ENCODE peak calls at places on chromosomes 16 and 17, in four cellular contexts. D is naive thymus-derived CD4-positive, alpha-beta T cell; K is AG04450; W is IMR-90. S is an unnamed sample.

GRCh38 chr17:18257747-18258355 is 687 bp downstream of the FLII start:
- DNase-seq in W (peak), K (no peak), D (peak), S (no peak)

GRCh38 chr16:19639986-19640421 is 78.0 kb downstream of the KNOP1 start:
- DNase-seq in W (no peak), K (no peak), D (peak), S (no peak)

GRCh38 chr16:19898924-19899604 is 14.4 kb upstream of the GPRC5B start:
- DNase-seq in D (peak), W (peak), K (no peak), S (no peak)

GRCh38 chr16:75116081-75116910 is at the start of gene LDHD:
- DNase-seq in D (no peak), W (no peak), K (no peak), S (no peak)

GRCh38 chr16:27826081-27826892 is 237.2 kb downstream of the GSG1L start:
- DNase-seq in D (no peak), W (no peak), K (no peak), S (no peak)

GRCh38 chr17:66018786-66019185 is 173.1 kb downstream of the CEP112 start:
- DNase-seq in K (no peak), W (no peak), D (no peak), S (no peak)

GRCh38 chr16:12318661-12319463 is 342.3 kb downstream of the SNX29 start:
- DNase-seq in K (no peak), D (no peak), W (peak), S (no peak)

GRCh38 chr16:13138528-13138927 is 237.1 kb downstream of the SHISA9 start:
- DNase-seq in D (no peak), W (no peak), K (no peak), S (no peak)

GRCh38 chr17:80890551-80890930 is 101.1 kb upstream of the CHMP6 start:
- DNase-seq in D (no peak), K (no peak), W (no peak), S (no peak)

GRCh38 chr16:81997738-81998137 is 13.5 kb downstream of the SDR42E1 start:
- DNase-seq in W (peak), K (peak), D (no peak), S (peak)

GRCh38 chr17:44004761-44005526 is 522 bp downstream of the NAGS start:
- DNase-seq in D (peak), K (no peak), W (no peak), S (no peak)

GRCh38 chr16:88067530-88068411 is 116.5 kb downstream of the BANP start:
- DNase-seq in W (no peak), K (no peak), D (no peak), S (no peak)

GRCh38 chr17:44807817-44808155 is 22.3 kb downstream of the GJC1 start:
- DNase-seq in W (no peak), D (no peak), K (no peak), S (no peak)

GRCh38 chr16:79885320-79885719 is 284.8 kb upstream of the MAF start:
- DNase-seq in K (no peak), D (no peak), W (no peak), S (peak)

GRCh38 chr17:81955756-81956544 is 5.0 kb downstream of the NOTUM start:
- DNase-seq in W (no peak), D (no peak), K (no peak), S (no peak)

GRCh38 chr17:41959336-41960095 is 7.1 kb upstream of the CNP start:
- DNase-seq in K (peak), W (peak), D (no peak), S (no peak)

GRCh38 chr17:79006001-79006400 is 3.6 kb downstream of the CANT1 start:
- DNase-seq in K (no peak), W (no peak), D (no peak), S (no peak)

GRCh38 chr17:48374650-48375230 is 55.3 kb downstream of the SKAP1 start:
- DNase-seq in D (peak), K (no peak), W (no peak), S (no peak)

GRCh38 chr16:75478480-75479345 is 14.2 kb upstream of the TMEM170A start:
- DNase-seq in K (no peak), D (no peak), W (no peak), S (no peak)

GRCh38 chr16:81451753-81452680 is 7.4 kb downstream of the CMIP start:
- DNase-seq in W (peak), K (no peak), D (peak), S (no peak)

GRCh38 chr16:1706386-1707192 is 594 bp downstream of the MAPK8IP3 start:
- DNase-seq in D (peak), K (no peak), W (peak), S (no peak)

GRCh38 chr17:68909066-68909465 is 46.1 kb downstream of the ABCA8 start:
- DNase-seq in D (no peak), W (peak), K (peak), S (peak)

GRCh38 chr17:39782481-39782880 is 44.7 kb downstream of the GRB7 start:
- DNase-seq in W (peak), K (no peak), D (no peak), S (peak)

GRCh38 chr16:11689031-11689840 is 21.0 kb downstream of the SNN start:
- DNase-seq in W (no peak), K (no peak), D (no peak), S (no peak)

GRCh38 chr17:72510454-72511016 is 389.7 kb downstream of the SOX9 start:
- DNase-seq in W (peak), D (no peak), K (no peak), S (no peak)

GRCh38 chr17:77164483-77165030 is 23.8 kb downstream of the SEC14L1 start:
- DNase-seq in K (no peak), W (peak), D (no peak), S (no peak)

GRCh38 chr16:80739523-80739922 is 64.9 kb downstream of the CDYL2 start:
- DNase-seq in K (no peak), W (no peak), D (no peak), S (no peak)

GRCh38 chr16:3112058-3112880 is at the start of gene ZNF205:
- DNase-seq in W (peak), K (no peak), D (no peak), S (peak)

GRCh38 chr17:72693956-72694355 is 398.5 kb downstream of the SLC39A11 start:
- DNase-seq in D (no peak), W (no peak), K (no peak), S (no peak)

GRCh38 chr17:4187076-4187475 is 44.1 kb downstream of the CYB5D2 start:
- DNase-seq in D (no peak), K (no peak), W (no peak), S (peak)

GRCh38 chr17:34474706-34475105 is 104.7 kb upstream of the TMEM132E start:
- DNase-seq in D (no peak), K (no peak), W (no peak), S (no peak)

GRCh38 chr16:65663774-65664173 is 541.9 kb upstream of the CDH11 start:
- DNase-seq in D (no peak), K (no peak), W (no peak), S (no peak)
- H3K27ac ChIP-seq in D (no peak), K (no peak), W (no peak), S (no peak)

GRCh38 chr16:69703638-69704037 is 22.7 kb downstream of the NQO1 start:
- DNase-seq in W (peak), D (no peak), K (no peak), S (no peak)
- H3K27ac ChIP-seq in W (no peak), D (no peak), K (no peak), S (no peak)

GRCh38 chr17:9332164-9332527 is 243.5 kb downstream of the STX8 start:
- DNase-seq in D (no peak), K (no peak), W (no peak), S (no peak)
- H3K27ac ChIP-seq in D (no peak), K (no peak), W (no peak), S (no peak)

GRCh38 chr17:59423137-59423703 is 91.8 kb downstream of the YPEL2 start:
- DNase-seq in D (no peak), K (no peak), W (peak), S (no peak)
- H3K27ac ChIP-seq in D (no peak), K (no peak), W (no peak), S (no peak)

GRCh38 chr16:23432176-23433128 is 20.5 kb downstream of the COG7 start:
- DNase-seq in W (peak), K (no peak), D (no peak), S (no peak)

GRCh38 chr16:23434380-23434779 is 18.6 kb downstream of the COG7 start:
- DNase-seq in D (peak), K (peak), W (peak), S (no peak)

GRCh38 chr16:23435500-23435899 is 17.5 kb downstream of the COG7 start:
- DNase-seq in K (no peak), D (peak), W (peak), S (no peak)

GRCh38 chr16:23436992-23437391 is 16.0 kb downstream of the COG7 start:
- DNase-seq in W (no peak), K (no peak), D (no peak), S (no peak)

GRCh38 chr16:23433261-23433920 is 19.6 kb downstream of the COG7 start:
- DNase-seq in K (no peak), D (no peak), W (no peak), S (no peak)
- H3K27ac ChIP-seq in K (no peak), D (no peak), W (no peak), S (no peak)

DNA sequence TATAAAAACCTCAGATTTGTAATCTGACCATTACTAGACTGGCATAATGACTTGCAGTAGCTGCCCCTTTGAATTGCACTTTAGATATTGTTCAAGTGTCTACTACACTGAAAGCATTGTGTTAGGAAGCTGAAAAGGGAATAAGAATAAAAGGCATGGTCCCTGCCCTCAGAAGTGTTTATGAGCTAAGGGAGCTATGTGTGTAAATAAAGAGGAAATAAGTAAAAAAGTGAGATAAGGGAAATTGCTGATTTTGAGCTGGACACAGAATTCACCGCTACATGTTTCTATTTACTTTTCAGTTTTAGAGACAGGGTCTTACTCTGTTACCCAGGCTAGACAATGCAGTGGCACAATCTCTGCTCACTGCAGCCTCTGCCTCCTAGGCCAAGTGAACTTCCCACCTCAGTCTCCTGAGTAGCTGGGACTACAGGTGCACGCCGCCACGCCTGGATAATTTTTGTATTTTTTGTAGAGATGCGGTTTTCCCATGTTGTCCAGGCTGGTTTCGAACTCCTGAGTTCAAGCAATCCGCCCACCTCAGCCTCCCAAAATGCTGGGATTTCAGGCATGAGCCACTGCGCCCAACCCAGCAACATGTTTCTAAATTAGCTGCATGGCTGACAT is 57.0 kb downstream of the GRB2 start:
- DNase-seq in D (no peak), W (no peak), K (no peak), S (no peak)
- H3K27ac ChIP-seq in D (peak), W (no peak), K (no peak), S (no peak)

GRCh38 chr17:29038511-29039300 is 4.2 kb upstream of the PIPOX start:
- DNase-seq in D (no peak), K (no peak), W (no peak), S (no peak)

GRCh38 chr17:29039764-29040598 is 3.0 kb upstream of the PIPOX start:
- DNase-seq in W (peak), D (no peak), K (peak), S (peak)

GRCh38 chr17:29041091-29041490 is 1.9 kb upstream of the PIPOX start:
- DNase-seq in W (no peak), D (no peak), K (no peak), S (no peak)

GRCh38 chr17:29036584-29036983 is 6.4 kb upstream of the PIPOX start:
- DNase-seq in D (no peak), K (no peak), W (no peak), S (no peak)

DNA sequence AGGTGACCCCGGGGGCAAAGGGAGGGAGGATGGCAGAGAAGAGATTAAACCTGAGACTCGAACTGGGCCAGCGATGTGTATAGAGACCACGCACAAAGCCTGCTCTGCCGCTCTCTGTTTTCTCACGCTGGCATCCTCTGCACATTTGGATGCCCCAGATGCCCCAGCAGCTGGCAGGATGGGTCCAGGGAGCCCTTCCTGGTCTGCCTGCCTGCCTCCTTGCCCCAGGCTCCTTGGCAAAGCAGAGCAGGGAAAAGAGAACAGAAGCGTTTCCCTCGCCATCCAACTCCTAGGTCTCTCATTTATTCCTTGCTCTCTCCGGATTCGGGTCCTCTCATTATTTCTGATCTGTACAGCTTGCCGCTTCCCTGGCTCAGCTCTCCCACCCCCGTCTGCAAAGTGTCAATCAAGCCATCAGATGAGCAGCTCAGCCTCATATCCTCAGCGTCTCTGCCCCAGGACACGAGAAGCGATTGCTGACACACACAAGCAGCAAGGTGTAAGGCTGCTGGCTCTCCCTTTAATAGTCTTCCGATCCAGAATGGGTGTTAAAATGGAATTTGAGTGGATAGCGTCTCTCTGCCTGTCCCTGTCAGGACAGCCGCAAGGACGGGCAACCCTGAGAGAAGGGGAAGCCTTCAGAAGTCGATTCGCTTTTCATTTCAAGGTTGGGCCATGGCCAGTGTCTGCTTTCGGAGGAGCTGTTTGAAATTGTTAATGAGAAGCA is 5.0 kb upstream of the PIPOX start:
- DNase-seq in D (no peak), W (no peak), K (no peak), S (no peak)
- H3K27ac ChIP-seq in D (no peak), W (no peak), K (no peak), S (no peak)

DNA sequence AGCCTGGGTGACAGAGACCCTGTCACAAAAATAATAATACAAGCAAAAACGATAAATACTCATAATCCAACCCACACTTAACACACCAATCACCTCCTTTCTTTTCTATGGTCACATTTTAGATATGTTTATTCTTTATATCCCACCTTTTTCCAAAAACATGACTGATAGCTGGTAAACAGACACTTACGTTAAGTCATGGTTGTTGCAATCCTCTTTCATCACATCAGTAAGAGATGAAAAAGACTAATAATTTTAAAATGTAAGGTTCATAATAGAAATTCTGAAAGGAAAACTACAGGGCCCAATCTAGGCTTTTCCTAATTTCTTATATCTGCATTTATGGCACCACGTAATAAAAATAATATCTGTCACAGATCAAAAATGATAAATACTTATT is 10.2 kb downstream of the SMURF2 start:
- DNase-seq in D (no peak), W (no peak), K (no peak), S (no peak)
- H3K27ac ChIP-seq in D (no peak), W (peak), K (no peak), S (peak)

GRCh38 chr16:84284168-84284722 is 10.4 kb upstream of the WFDC1 start:
- DNase-seq in W (no peak), D (no peak), K (no peak), S (no peak)
- H3K27ac ChIP-seq in W (peak), D (no peak), K (no peak), S (no peak)

S was measured in epithelial cell of prostate.